ENCODE peak calls at places on chromosomes 5 and 9, in seven cellular contexts. I is breast epithelium, X is AG09319, S is keratinocyte, D is Calu3, K is left ventricle myocardium inferior, Z is neural crest cell. T is an unnamed sample.

GRCh38 chr5:174101331-174101730 is 55.8 kb downstream of the NSG2 start:
- DNase-seq in D (no peak), S (no peak), K (no peak), I (no peak), Z (no peak), X (no peak), T (no peak)

GRCh38 chr9:5800969-5801738 is 31.8 kb downstream of the ERMP1 start:
- DNase-seq in K (no peak), I (no peak), S (no peak), X (no peak), Z (no peak), D (peak; percentile 34), T (no peak)

GRCh38 chr5:91089758-91090157 is 293.4 kb downstream of the ARRDC3 start:
- DNase-seq in Z (no peak), I (no peak), S (no peak), X (no peak), K (no peak), D (no peak), T (no peak)

GRCh38 chr5:171201285-171201684 is 107.8 kb upstream of the TLX3 start:
- DNase-seq in I (no peak), D (no peak), Z (no peak), X (no peak), S (no peak), K (no peak), T (no peak)

GRCh38 chr5:5891350-5891749 is 468.9 kb downstream of the ICE1 start:
- DNase-seq in I (no peak), Z (no peak), X (no peak), D (no peak), K (no peak), S (no peak), T (no peak)

GRCh38 chr9:81022177-81022576 is 667.2 kb downstream of the TLE1 start:
- DNase-seq in D (no peak), K (no peak), I (no peak), S (no peak), Z (no peak), X (no peak), T (no peak)

GRCh38 chr9:134186471-134187109 is 22.2 kb upstream of the RNU6ATAC start:
- DNase-seq in X (no peak), Z (no peak), S (no peak), D (no peak), I (no peak), K (no peak), T (no peak)

GRCh38 chr5:93385665-93386064 is 195.4 kb downstream of the NR2F1-AS1 start:
- DNase-seq in S (no peak), D (no peak), K (no peak), Z (no peak), I (no peak), X (no peak), T (no peak)

GRCh38 chr9:68933434-68934318 is 80.2 kb downstream of the PRKACG start:
- DNase-seq in S (no peak), Z (no peak), K (no peak), I (no peak), X (no peak), D (no peak), T (peak; percentile 86)

GRCh38 chr9:73411494-73411893 is 259.8 kb downstream of the ANXA1 start:
- DNase-seq in X (no peak), S (no peak), D (no peak), I (no peak), Z (no peak), K (no peak), T (no peak)

GRCh38 chr5:79873216-79873615 is 117.8 kb downstream of the MTX3 start:
- DNase-seq in D (no peak), I (no peak), Z (no peak), S (no peak), X (no peak), K (no peak), T (no peak)

GRCh38 chr5:79878131-79878630 is 112.9 kb downstream of the MTX3 start:
- DNase-seq in Z (no peak), I (no peak), X (no peak), K (no peak), D (no peak), S (no peak), T (no peak)

GRCh38 chr5:79875230-79875629 is 115.8 kb downstream of the MTX3 start:
- DNase-seq in I (no peak), X (no peak), K (peak; percentile 41), S (no peak), Z (no peak), D (no peak), T (no peak)

GRCh38 chr5:79876510-79876909 is 114.6 kb downstream of the MTX3 start:
- DNase-seq in X (no peak), Z (no peak), K (no peak), I (no peak), D (no peak), S (no peak), T (no peak)

DNA sequence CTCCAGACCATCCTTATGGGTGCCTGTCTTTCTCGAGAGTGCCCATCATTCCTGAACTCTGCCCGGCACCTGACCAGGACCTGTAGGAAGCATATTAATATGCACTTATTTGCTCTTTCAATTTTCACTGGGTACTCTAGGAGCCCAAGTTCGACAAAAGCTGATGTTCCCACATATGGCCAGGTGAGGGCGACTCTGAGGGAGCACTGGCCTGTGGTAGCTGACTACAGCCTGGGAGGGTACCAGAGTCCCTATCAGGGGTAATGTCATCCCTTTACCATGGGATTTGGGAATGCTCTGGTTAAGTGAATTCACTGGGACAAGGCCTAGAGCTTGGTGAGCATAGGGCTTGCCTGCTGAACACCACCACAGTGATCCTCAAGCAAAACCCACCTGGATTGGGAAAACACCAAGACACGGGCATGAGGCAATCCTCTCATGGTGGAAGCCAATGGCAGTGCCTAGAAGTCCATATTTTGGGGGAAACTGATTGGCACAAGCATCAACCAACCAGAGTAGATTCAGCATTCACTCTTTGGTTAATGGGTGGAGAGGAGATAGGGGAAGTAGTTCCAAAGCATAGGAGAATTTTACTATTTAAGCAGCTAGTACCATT is 112.2 kb downstream of the MTX3 start:
- DNase-seq in S (no peak), D (peak; percentile 42), X (no peak), K (no peak), I (no peak), Z (peak; percentile 18), T (peak; percentile 44)
- TF ChIP-seq CTCF in S (peak; percentile 53), D (peak; percentile 51), X (peak; percentile 29), K (peak; percentile 29), I (peak; percentile 11), Z (peak; percentile 53), T (peak; percentile 60)

DNA sequence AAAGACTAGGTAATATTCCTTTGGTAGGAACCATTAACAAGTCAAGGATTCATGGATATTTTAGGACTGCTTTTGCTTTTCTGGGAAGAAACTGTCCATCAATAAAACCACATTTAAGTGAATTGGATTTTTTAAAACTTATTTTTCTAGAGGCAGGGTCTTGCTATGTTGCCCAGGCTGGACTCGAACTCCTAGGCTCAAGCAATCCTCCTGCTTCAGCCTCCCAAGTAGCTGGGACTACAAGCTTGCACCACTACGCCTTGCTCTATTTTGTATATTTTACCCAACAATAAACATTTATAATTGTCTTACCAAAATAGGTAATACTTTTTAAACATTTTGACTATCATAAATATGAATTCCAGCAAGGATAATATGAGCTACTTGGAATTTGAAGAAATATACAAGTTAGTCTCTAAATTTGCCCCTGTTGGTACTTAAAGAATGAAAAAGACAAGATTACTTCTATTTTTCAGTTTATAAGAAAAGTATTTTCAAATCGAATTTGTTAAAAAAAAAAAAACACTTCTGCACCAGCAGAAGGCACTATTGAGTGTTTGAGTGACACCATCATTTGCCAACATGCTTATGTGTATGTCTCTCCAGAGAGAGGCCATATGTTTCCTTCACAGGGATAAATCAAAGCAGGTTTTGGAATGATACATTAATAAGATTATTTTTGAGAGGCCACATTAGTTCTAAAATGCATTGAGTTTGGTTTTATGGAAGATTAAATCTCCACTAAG is 60.0 kb upstream of the CARTPT start:
- DNase-seq in K (no peak), I (no peak), D (no peak), Z (no peak), X (no peak), S (no peak), T (peak; percentile 6)
- TF ChIP-seq CTCF in K (no peak), I (no peak), D (no peak), Z (peak; percentile 50), X (no peak), S (no peak), T (peak; percentile 5)

GRCh38 chr5:137084016-137084415 is 415.1 kb downstream of the SPOCK1 start:
- DNase-seq in I (no peak), K (no peak), Z (no peak), D (no peak), X (no peak), S (no peak), T (no peak)

GRCh38 chr5:137088175-137088574 is 411.0 kb downstream of the SPOCK1 start:
- DNase-seq in S (no peak), I (no peak), X (no peak), Z (no peak), D (no peak), K (no peak), T (no peak)

GRCh38 chr5:137090151-137090550 is 409.0 kb downstream of the SPOCK1 start:
- DNase-seq in K (no peak), X (no peak), Z (no peak), D (no peak), I (no peak), S (no peak), T (no peak)

GRCh38 chr5:137085206-137085605 is 413.9 kb downstream of the SPOCK1 start:
- DNase-seq in K (no peak), S (no peak), I (no peak), Z (no peak), X (no peak), D (no peak), T (no peak)

GRCh38 chr5:137086289-137086838 is 412.8 kb downstream of the SPOCK1 start:
- DNase-seq in X (no peak), K (no peak), D (no peak), I (no peak), Z (no peak), S (no peak), T (no peak)
- TF ChIP-seq CTCF in X (no peak), K (no peak), D (no peak), I (no peak), Z (no peak), S (no peak), T (no peak)

GRCh38 chr9:128397831-128398230 is 22.8 kb upstream of the CERCAM start:
- DNase-seq in I (no peak), X (no peak), Z (no peak), D (no peak), K (no peak), S (no peak), T (no peak)
- TF ChIP-seq CTCF in I (no peak), X (no peak), Z (no peak), D (no peak), K (no peak), S (no peak), T (no peak)

GRCh38 chr5:64437496-64437895 is 68.3 kb upstream of the RGS7BP start:
- DNase-seq in I (no peak), X (no peak), Z (no peak), S (no peak), D (no peak), K (no peak), T (no peak)
- TF ChIP-seq CTCF in I (no peak), X (no peak), Z (no peak), S (no peak), D (no peak), K (no peak), T (no peak)